ENCODE peak calls at places on chromosome 7, in seven cellular contexts. N is heart right ventricle, H is DMS79, V is A172, Y is activated gamma-delta T cell treated with Interleukin-2 at 50 U/mL for 16 hours, M is neural crest cell, X is NCI-H1092. T is an unnamed sample.

GRCh38 chr7:22675917-22676343 is 51.1 kb upstream of the IL6 start:
- DNase-seq in N (no peak), V (peak; percentile 22), Y (no peak), H (no peak), X (no peak), M (no peak), T (peak; percentile 15)

GRCh38 chr7:42233939-42234338 is 3.1 kb downstream of the GLI3 start:
- DNase-seq in N (no peak), X (no peak), H (no peak), V (no peak), Y (no peak), M (no peak), T (no peak)

GRCh38 chr7:118753464-118753863 is 529.0 kb downstream of the ANKRD7 start:
- DNase-seq in N (no peak), Y (no peak), X (no peak), M (no peak), H (no peak), V (no peak), T (no peak)

GRCh38 chr7:87624628-87625027 is 3.6 kb upstream of the RUNDC3B start:
- DNase-seq in V (no peak), Y (no peak), N (no peak), H (no peak), M (no peak), X (no peak), T (no peak)

GRCh38 chr7:73954861-73955260 is 73.1 kb upstream of the ELN start:
- DNase-seq in M (no peak), X (no peak), V (no peak), H (no peak), N (no peak), Y (no peak), T (no peak)

GRCh38 chr7:122217125-122217524 is 73.1 kb upstream of the AASS start:
- DNase-seq in M (no peak), V (no peak), N (no peak), X (no peak), Y (no peak), H (no peak), T (no peak)

GRCh38 chr7:46239856-46240255 is 318.8 kb upstream of the IGFBP3 start:
- DNase-seq in N (no peak), H (no peak), Y (no peak), V (no peak), M (no peak), X (no peak), T (no peak)

GRCh38 chr7:21580073-21580521 is 37.3 kb downstream of the DNAH11 start:
- DNase-seq in V (peak; percentile 90), Y (no peak), M (no peak), H (no peak), N (no peak), X (no peak), T (no peak)

GRCh38 chr7:151888716-151889115 is 11.8 kb upstream of the PRKAG2 start:
- DNase-seq in V (no peak), Y (no peak), X (no peak), H (no peak), N (no peak), M (no peak), T (no peak)

GRCh38 chr7:100632951-100633717 is 8.2 kb downstream of the TFR2 start:
- DNase-seq in V (no peak), Y (peak; percentile 53), N (peak; percentile 41), X (peak; percentile 51), H (peak; percentile 42), M (peak; percentile 41), T (peak; percentile 42)

GRCh38 chr7:27608776-27609495 is 53.7 kb downstream of the HIBADH start:
- DNase-seq in V (peak; percentile 81), X (no peak), Y (no peak), H (no peak), M (no peak), N (no peak), T (no peak)

GRCh38 chr7:158847451-158847866 is 8.9 kb upstream of the DYNC2I1 start:
- DNase-seq in Y (no peak), V (no peak), M (no peak), N (no peak), X (no peak), H (no peak), T (no peak)

GRCh38 chr7:28142650-28143049 is 37.9 kb downstream of the JAZF1 start:
- DNase-seq in M (no peak), Y (no peak), N (no peak), X (no peak), H (no peak), V (no peak), T (no peak)

T was measured in CD4-positive, alpha-beta T cell.